ENCODE peak calls at places on chromosomes 11 and 22, in five cellular contexts. K, S, C, O and Q are unnamed samples.

GRCh38 chr11:88508808-88509581 is 171.5 kb upstream of the CTSC start:
- DNase-seq in S (peak), O (no peak), C (no peak), K (peak), Q (peak)

GRCh38 chr22:30328466-30329049 is 1.8 kb upstream of the TBC1D10A start:
- DNase-seq in S (no peak), K (peak), C (no peak), O (no peak), Q (no peak)

GRCh38 chr11:35142481-35143207 is 3.7 kb downstream of the CD44 start:
- DNase-seq in K (peak), O (no peak), C (peak), S (no peak), Q (no peak)

GRCh38 chr11:65060913-65061408 is 2.6 kb upstream of the NAALADL1 start:
- DNase-seq in O (no peak), K (peak), C (no peak), S (peak), Q (no peak)

GRCh38 chr11:119942583-119943338 is 195.2 kb downstream of the TRIM29 start:
- DNase-seq in S (no peak), K (no peak), C (no peak), O (no peak), Q (no peak)

GRCh38 chr11:75265851-75266531 is 25.4 kb downstream of the TPBGL start:
- DNase-seq in C (no peak), S (no peak), O (no peak), K (no peak), Q (peak)

GRCh38 chr11:10294289-10294953 is 402 bp upstream of the SBF2 start:
- DNase-seq in O (peak), S (no peak), K (peak), C (no peak), Q (peak)

GRCh38 chr11:14584595-14584994 is 59.0 kb upstream of the PDE3B start:
- DNase-seq in K (no peak), C (no peak), O (no peak), S (peak), Q (no peak)

GRCh38 chr11:35153280-35153679 is 14.3 kb downstream of the CD44 start:
- DNase-seq in O (no peak), S (no peak), C (no peak), K (no peak), Q (no peak)

GRCh38 chr11:44493383-44493782 is 72.1 kb upstream of the CD82 start:
- DNase-seq in K (no peak), S (no peak), O (no peak), C (no peak), Q (no peak)

GRCh38 chr11:118046964-118047700 is 29.7 kb upstream of the TMPRSS4 start:
- DNase-seq in C (no peak), S (no peak), O (peak), K (no peak), Q (no peak)

GRCh38 chr11:65128182-65129145 is 5.9 kb downstream of the SYVN1 start:
- DNase-seq in C (no peak), O (no peak), K (no peak), S (no peak), Q (peak)

GRCh38 chr22:19526702-19527111 is 2.5 kb upstream of the CLDN5 start:
- DNase-seq in S (no peak), K (no peak), C (peak), O (no peak), Q (peak)

GRCh38 chr22:20290045-20290392 is 21.9 kb upstream of the RTN4R start:
- DNase-seq in O (no peak), C (no peak), K (no peak), S (no peak), Q (no peak)

GRCh38 chr22:48939441-48940265 is 888.0 kb downstream of the BRD1 start:
- DNase-seq in S (no peak), O (peak), C (no peak), K (no peak), Q (no peak)

GRCh38 chr22:46108564-46109473 is 41.5 kb upstream of the PPARA start:
- DNase-seq in K (peak), O (no peak), S (peak), C (peak), Q (no peak)

GRCh38 chr11:93444671-93445073 is 98.5 kb downstream of the SMCO4 start:
- DNase-seq in C (no peak), S (no peak), O (no peak), K (peak), Q (no peak)

GRCh38 chr11:19766206-19766605 is 53.6 kb downstream of the NAV2 start:
- DNase-seq in C (no peak), K (no peak), O (no peak), S (no peak), Q (no peak)

GRCh38 chr11:120940297-120940847 is 83.5 kb upstream of the TBCEL start:
- DNase-seq in C (no peak), O (no peak), K (no peak), S (no peak), Q (no peak)

GRCh38 chr22:22070371-22070824 is 87.8 kb upstream of the TOP3B start:
- DNase-seq in K (no peak), O (peak), C (no peak), S (no peak), Q (peak)

GRCh38 chr11:114027396-114027795 is 32.1 kb upstream of the ZBTB16 start:
- DNase-seq in S (no peak), C (no peak), O (no peak), K (no peak), Q (no peak)
- TF ChIP-seq POLR2AphosphoS5 in S (no peak), C (no peak), O (no peak), K (no peak), Q (no peak)

GRCh38 chr11:134479206-134479955 is 67.3 kb upstream of the B3GAT1 start:
- DNase-seq in K (no peak), O (no peak), C (no peak), S (no peak), Q (no peak)

GRCh38 chr11:134478611-134479010 is 66.6 kb upstream of the B3GAT1 start:
- DNase-seq in S (no peak), O (no peak), C (no peak), K (no peak), Q (no peak)

GRCh38 chr11:134481135-134481534 is 69.1 kb upstream of the B3GAT1 start:
- DNase-seq in S (no peak), O (no peak), K (no peak), C (no peak), Q (no peak)

GRCh38 chr11:134482128-134482527 is 70.1 kb upstream of the B3GAT1 start:
- DNase-seq in O (no peak), C (no peak), K (no peak), S (no peak), Q (no peak)

DNA sequence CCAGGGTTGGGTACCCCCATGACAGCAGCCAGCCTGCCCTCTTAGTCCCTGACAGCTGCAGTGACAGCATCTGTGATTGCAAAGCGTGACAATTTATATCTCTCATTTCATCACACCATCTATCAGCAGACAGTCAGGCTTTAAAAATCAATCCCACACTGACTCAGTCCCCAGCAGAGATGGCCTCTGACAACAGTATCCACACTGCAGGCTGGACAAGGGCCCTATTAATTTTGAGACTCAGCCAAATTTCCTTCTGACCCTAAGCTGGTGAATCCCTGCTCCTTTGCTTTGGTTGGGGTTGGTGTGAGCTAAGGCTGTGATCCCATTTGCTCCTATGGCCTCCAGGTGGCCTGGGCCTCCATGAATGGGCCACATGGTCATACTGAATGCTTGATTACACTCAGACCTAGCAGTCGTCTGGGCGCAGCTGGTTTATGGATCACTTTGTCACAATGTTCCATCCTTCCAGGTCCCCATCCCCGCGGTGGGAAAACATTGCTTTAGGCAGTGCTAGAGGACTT is 68.1 kb upstream of the B3GAT1 start:
- DNase-seq in S (no peak), C (no peak), K (no peak), O (no peak), Q (no peak)
- TF ChIP-seq POLR2AphosphoS5 in S (no peak), C (no peak), K (no peak), O (no peak), Q (no peak)

GRCh38 chr22:17302616-17303015 is 66.6 kb upstream of the CECR2 start:
- DNase-seq in O (no peak), C (no peak), K (no peak), S (no peak), Q (peak)

GRCh38 chr22:17303441-17303839 is 65.8 kb upstream of the CECR2 start:
- DNase-seq in S (no peak), O (no peak), C (peak), K (no peak), Q (peak)

GRCh38 chr22:17300926-17301325 is 68.3 kb upstream of the CECR2 start:
- DNase-seq in K (no peak), S (no peak), C (no peak), O (no peak), Q (no peak)

GRCh38 chr22:17305076-17305475 is 64.2 kb upstream of the CECR2 start:
- DNase-seq in K (no peak), C (peak), O (no peak), S (no peak), Q (peak)

DNA sequence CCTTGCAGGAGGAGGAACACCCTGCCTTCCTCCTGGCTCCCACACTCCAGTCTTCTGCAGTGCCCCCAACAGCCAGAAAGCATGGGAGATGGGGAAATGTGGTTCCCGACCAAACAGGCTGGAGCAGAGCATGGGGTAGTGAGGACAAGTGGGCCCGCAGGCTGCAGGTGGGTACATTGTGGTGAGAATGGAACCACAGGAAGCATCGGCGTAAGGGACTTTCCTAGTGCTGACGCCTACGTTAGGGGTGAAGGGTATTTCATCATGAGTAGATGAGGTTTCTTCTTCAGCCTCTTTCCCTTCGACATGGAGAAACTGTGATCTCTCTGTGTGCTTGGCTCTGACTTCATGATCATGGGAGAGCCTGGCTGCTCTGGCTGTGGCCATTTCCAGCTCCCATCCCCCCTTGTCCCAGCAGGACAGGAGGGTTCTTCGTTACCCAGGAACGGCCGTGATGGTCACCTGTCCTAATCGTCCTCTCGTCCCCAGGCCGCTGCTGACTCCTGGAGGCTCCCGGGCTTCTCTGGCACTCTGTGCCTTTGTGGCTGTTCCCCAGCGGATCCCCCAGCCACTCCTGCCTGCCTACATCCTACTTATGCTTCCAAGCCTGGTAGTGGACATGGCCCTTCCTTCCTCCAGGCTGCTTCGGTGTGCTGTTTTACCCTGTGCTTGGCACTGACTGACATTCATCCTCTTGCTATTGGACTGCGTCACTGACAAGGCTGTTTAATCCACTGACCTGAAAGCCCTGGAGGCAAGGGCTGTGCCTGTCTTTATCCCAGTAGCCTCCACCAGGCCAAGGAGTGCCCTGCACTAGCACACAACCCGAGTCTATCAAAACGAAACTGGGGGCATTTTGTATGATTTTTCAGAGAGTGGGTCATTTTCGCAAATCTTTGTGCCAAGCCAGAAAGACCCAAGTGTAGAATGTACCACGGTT is 65.2 kb upstream of the CECR2 start:
- DNase-seq in O (no peak), S (no peak), C (peak), K (no peak), Q (peak)
- TF ChIP-seq POLR2AphosphoS5 in O (no peak), S (no peak), C (no peak), K (no peak), Q (peak)

GRCh38 chr22:27218012-27218483 is 560.7 kb downstream of the MIAT start:
- DNase-seq in K (no peak), O (no peak), C (no peak), S (no peak), Q (no peak)

GRCh38 chr22:27222178-27222577 is 564.8 kb downstream of the MIAT start:
- DNase-seq in K (no peak), S (no peak), C (no peak), O (no peak), Q (no peak)

GRCh38 chr22:27218521-27218920 is 561.1 kb downstream of the MIAT start:
- DNase-seq in C (no peak), K (no peak), O (no peak), S (no peak), Q (no peak)

GRCh38 chr22:27219036-27219435 is 561.6 kb downstream of the MIAT start:
- DNase-seq in S (no peak), K (no peak), C (no peak), O (no peak), Q (no peak)

GRCh38 chr22:27220349-27220748 is 563.0 kb downstream of the MIAT start:
- DNase-seq in C (no peak), O (no peak), S (no peak), K (no peak), Q (no peak)
- TF ChIP-seq POLR2AphosphoS5 in C (no peak), O (peak), S (no peak), K (no peak), Q (no peak)

GRCh38 chr11:102703826-102704493 is 1.6 kb downstream of the MMP27 start:
- DNase-seq in O (peak), K (no peak), S (no peak), C (no peak), Q (no peak)
- TF ChIP-seq POLR2AphosphoS5 in O (no peak), K (no peak), S (no peak), C (no peak), Q (no peak)

DNA sequence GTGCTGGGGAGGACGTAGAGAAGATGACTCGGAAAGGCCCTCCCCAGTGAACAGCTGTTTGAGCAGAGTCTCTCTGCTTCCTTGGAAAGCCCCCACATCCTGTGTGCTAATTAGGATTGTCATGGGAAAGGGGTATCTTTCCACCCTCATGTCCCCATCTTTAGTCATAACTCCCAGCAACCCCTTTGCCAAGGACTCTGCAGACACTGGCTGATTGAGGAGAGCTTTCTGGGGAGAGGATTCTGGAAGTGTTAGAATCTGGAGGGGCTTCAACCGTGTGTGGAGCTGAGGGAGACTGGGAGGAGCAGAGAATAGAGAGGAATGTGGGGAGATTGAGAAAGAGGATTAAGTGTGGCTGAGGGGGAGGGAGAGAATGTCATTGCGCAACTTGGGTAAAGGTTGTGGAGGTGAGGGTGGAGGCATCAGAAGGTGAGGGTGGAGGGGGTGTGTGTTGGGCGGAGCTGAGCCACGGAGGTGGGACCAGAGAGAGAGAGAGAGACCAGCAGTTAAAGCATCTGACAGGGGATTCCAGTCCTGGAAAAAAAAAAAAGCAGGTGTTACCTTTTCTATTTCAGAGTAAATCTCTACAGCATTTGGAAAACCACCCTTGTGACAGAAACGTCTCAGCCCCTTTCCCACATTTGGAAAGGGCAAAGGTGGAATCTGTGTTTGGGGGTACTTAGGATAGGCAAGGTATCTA is 2.2 kb downstream of the DTX4 start:
- DNase-seq in S (peak), O (peak), K (peak), C (no peak), Q (no peak)
- TF ChIP-seq POLR2AphosphoS5 in S (peak), O (no peak), K (no peak), C (no peak), Q (no peak)

DNA sequence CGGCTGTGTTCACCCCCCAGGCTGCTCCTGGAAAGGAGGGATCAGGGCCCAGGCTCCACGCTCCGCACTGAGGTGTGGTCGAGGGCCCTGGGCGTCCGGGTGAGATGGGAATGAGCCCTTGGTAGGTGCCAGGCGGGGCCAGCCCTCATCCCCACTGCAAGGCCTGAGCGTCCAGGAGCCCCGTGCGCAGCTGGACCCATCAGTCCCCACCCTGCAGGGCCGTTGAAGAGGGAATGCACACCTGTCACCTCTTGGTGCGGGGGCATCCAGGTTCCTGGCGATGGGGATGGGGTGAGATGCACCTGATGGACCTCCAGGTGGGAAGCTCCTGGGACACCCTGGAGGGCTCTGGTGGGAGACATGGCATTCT is 72.2 kb downstream of the KCNQ1 start:
- DNase-seq in S (peak), O (no peak), C (no peak), K (no peak), Q (peak)
- TF ChIP-seq POLR2AphosphoS5 in S (no peak), O (no peak), C (no peak), K (no peak), Q (no peak)